ENCODE peak calls at places on chromosome 16, in eight cellular contexts. V is foreskin fibroblast, C is ovary, D is upper lobe of right lung, K is cardiac muscle cell, M is colonic mucosa, W is HCT116, E is IMR-90. N is an unnamed sample.

GRCh38 chr16:73878616-73879015 is 418.0 kb upstream of the PSMD7 start:
- DNase-seq in V (peak), C (no peak), D (no peak), K (peak), M (no peak), W (peak), E (peak), N (peak)

GRCh38 chr16:48102083-48103008 is 53.4 kb downstream of the ABCC12 start:
- DNase-seq in V (no peak), C (no peak), D (no peak), K (no peak), M (no peak), W (no peak), E (no peak), N (peak)

GRCh38 chr16:50925758-50926357 is 184.0 kb downstream of the CYLD start:
- DNase-seq in V (peak), C (no peak), D (no peak), K (peak), M (no peak), W (no peak), E (no peak), N (no peak)

GRCh38 chr16:85350973-85351372 is 238.7 kb upstream of the CIBAR2 start:
- DNase-seq in V (peak), C (peak), D (peak), K (peak), M (peak), W (peak), E (peak), N (no peak)

GRCh38 chr16:58426095-58426494 is 33.8 kb downstream of the GINS3 start:
- DNase-seq in V (no peak), C (no peak), D (no peak), K (no peak), M (no peak), W (no peak), E (no peak), N (peak)

GRCh38 chr16:10817514-10817913 is 1.1 kb downstream of the TVP23A start:
- DNase-seq in V (no peak), C (no peak), D (no peak), K (no peak), M (no peak), W (no peak), E (no peak), N (no peak)

GRCh38 chr16:67883872-67884261 is 818 bp upstream of the NRN1L start:
- DNase-seq in V (peak), C (peak), D (peak), K (peak), M (peak), W (peak), E (peak), N (peak)

GRCh38 chr16:58306327-58306726 is 11.5 kb upstream of the PRSS54 start:
- DNase-seq in V (peak), C (no peak), D (no peak), K (peak), M (peak), W (peak), E (peak), N (peak)

GRCh38 chr16:88454315-88455057 is 1.4 kb downstream of the ZFPM1 start:
- DNase-seq in V (no peak), C (no peak), D (no peak), K (no peak), M (peak), W (no peak), E (no peak), N (peak)

GRCh38 chr16:74605746-74606520 is 981 bp downstream of the GLG1 start:
- DNase-seq in V (peak), C (no peak), D (no peak), K (no peak), M (no peak), W (no peak), E (no peak), N (no peak)

GRCh38 chr16:11682655-11683096 is 14.4 kb downstream of the SNN start:
- DNase-seq in V (peak), C (no peak), D (no peak), K (peak), M (no peak), W (no peak), E (peak), N (no peak)

GRCh38 chr16:87950765-87951549 is at the start of gene BANP:
- DNase-seq in V (peak), C (peak), D (peak), K (peak), M (peak), W (peak), E (peak), N (peak)

GRCh38 chr16:51624083-51624775 is 473.2 kb upstream of the SALL1 start:
- DNase-seq in V (peak), C (no peak), D (no peak), K (no peak), M (no peak), W (no peak), E (no peak), N (no peak)

DNA sequence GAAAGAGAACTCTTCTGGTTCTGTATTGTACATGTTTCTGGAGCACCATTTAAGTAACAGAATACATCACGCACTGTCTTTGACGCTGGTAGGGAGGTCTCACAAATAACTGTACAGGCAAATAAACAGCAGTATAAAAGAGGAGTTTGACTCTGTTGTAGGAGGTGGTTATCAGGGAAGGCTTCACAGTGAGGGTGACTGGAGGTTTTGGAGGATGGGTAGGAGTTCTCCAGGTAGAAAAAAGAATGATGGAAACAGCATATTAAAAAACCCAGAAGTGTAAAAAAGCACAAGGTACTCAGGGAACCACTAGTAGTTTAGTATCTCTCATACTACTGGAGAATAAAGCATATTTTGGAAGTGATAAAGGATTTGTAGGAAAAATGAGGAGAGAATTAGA is 2.7 kb upstream of the SLC6A2 start:
- DNase-seq in V (no peak), C (no peak), D (no peak), K (no peak), M (no peak), W (no peak), E (no peak), N (no peak)
- TF ChIP-seq CTCF in V (no peak), C (no peak), D (no peak), K (no peak), M (no peak), W (no peak), E (no peak), N (no peak)

GRCh38 chr16:27217256-27217655 is 13.9 kb downstream of the KDM8 start:
- DNase-seq in V (peak), C (no peak), D (no peak), K (peak), M (no peak), W (no peak), E (peak), N (no peak)
- H3K4me3 ChIP-seq in V (no peak), C (no peak), D (no peak), K (no peak), M (no peak), W (no peak), E (no peak), N (no peak)

DNA sequence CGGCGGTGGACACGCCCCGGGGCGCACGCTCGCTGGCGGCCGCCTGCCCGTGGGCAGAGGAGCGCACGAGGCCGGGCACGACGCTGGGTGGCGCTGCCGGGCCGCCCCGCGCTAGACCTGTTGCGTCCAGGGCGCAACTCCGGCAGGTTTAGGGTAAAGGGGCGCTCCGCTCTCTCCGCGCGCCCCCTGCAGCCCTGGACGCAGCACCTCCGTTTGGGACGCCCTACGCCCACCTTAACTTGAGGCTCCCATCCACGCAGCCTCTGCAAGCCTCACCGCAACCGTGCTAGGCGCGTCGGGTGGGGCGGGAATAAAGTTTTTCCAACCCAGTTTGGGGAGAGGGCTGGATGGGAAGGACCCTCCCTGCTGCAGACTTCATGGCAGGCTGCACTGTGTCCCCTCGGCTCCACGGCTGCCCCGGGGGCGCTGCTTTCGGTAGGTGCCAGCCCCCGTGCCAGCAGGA is 299 bp upstream of the SYT17 start:
- DNase-seq in V (peak), C (no peak), D (peak), K (peak), M (peak), W (peak), E (peak), N (peak)
- TF ChIP-seq CTCF in V (peak), C (peak), D (peak), K (peak), M (peak), W (peak), E (peak), N (peak)

DNA sequence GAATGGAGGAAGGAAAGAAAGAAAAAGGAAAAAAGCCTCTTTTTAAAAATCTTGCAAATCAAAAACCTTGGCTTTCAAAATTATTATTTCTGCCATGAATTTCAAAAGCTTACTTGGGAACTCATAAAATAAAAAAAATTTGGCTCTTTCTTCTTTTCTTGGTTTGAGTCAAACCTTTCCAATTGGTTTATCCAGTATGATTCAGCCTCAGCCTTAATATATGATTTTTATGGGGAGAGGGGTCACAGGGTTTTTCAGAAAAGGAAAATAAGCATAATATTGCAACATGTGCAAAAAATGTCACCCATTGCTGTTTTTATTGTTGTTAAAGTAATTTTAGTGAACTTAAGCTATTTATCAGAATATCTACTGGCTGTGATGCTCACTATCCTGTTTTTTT is 31.2 kb upstream of the HAPSTR1 start:
- DNase-seq in V (no peak), C (no peak), D (no peak), K (no peak), M (no peak), W (no peak), E (no peak), N (no peak)
- H3K4me3 ChIP-seq in V (no peak), C (no peak), D (no peak), K (no peak), M (no peak), W (no peak), E (no peak), N (no peak)

DNA sequence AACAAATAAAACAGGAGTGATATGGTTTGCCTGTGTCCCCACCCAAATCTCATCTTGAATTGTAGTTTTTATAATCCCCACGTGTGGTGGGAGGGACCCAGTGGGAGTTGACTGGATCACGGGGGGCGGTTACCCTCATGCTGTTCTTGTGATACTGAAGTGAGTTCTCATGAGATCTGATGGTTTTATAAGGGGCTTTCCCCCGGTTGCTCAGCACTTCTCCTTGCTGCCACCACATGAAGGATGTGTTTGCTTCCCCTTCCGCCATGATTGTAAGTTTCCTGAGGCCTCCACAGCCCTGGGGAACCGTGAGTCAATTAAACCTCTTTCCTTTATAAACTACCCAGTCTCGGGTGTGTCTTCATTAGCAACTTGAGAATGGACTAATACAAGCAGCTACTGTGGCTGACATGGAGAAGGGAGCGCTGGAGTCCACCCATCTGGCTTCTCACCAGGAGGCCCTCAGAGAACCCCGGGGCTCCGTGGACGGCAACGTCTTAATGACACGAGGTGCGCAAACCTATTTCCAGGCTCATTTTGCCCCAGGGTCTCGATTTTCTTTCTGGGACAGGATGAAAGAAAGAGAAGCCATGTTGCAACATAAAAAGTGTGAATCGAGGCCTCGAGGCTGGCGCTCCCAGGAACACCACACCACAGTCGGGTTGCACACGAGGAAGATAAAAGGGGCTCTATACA is 129.5 kb downstream of the DYNLRB2 start:
- DNase-seq in V (no peak), C (no peak), D (no peak), K (no peak), M (no peak), W (no peak), E (no peak), N (peak)
- TF ChIP-seq CTCF in V (no peak), C (no peak), D (no peak), K (no peak), M (no peak), W (no peak), E (no peak), N (no peak)

DNA sequence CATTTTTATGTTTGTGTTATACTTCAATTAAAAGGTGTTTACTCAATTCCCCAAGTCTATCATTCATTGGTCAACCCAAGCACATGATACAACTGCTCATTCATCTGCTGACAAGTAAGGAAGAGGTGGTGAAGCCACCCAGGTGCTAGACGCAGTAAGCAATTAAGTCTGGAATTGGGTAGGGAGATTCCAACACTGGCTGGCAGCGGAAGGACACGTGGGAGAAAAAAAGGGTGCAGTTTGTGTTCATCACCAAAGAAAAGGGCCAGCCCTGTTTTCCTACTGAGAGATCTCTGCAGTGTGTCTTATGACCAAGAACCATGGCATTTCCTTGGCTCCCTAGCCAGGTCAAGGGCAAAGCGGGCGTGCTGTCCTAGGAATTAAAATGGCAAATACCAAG is 11.8 kb upstream of the ZNF23 start:
- DNase-seq in V (peak), C (no peak), D (no peak), K (no peak), M (no peak), W (peak), E (no peak), N (no peak)
- H3K4me3 ChIP-seq in V (no peak), C (no peak), D (no peak), K (no peak), M (no peak), W (no peak), E (no peak), N (no peak)

N was measured in GM12865.